ENCODE peak calls at places on chromosomes 4 and X, in seven cellular contexts. O is lower leg skin; T is hepatocyte; R is CD4-positive, alpha-beta T cell; H is cardiac fibroblast; G is heart right ventricle; N is GM23338. Y is an unnamed sample.

GRCh38 chrX:15911729-15912550 is 57.3 kb upstream of the AP1S2 start:
- DNase-seq in H (peak; percentile 11), R (no peak), T (no peak), O (no peak), G (no peak), N (no peak), Y (no peak)

GRCh38 chr4:182245541-182246245 is 2.5 kb downstream of the TENM3 start:
- DNase-seq in H (peak; percentile 32), O (peak; percentile 56), T (peak; percentile 32), R (no peak), G (no peak), N (no peak), Y (no peak)

GRCh38 chr4:181968371-181968770 is 274.8 kb upstream of the TENM3 start:
- DNase-seq in O (no peak), N (no peak), H (peak; percentile 40), G (no peak), T (no peak), R (no peak), Y (peak; percentile 78)

GRCh38 chrX:24996096-24996709 is 19.6 kb downstream of the ARX start:
- DNase-seq in T (no peak), R (no peak), N (no peak), G (no peak), O (no peak), H (no peak), Y (no peak)

GRCh38 chr4:14862881-14863280 is 139.4 kb upstream of the CPEB2 start:
- DNase-seq in O (no peak), G (peak; percentile 35), N (peak; percentile 36), R (no peak), T (no peak), H (no peak), Y (no peak)

GRCh38 chr4:186500721-186501304 is 54.6 kb downstream of the MTNR1A start:
- DNase-seq in N (peak; percentile 9), O (no peak), H (peak; percentile 3), T (no peak), R (no peak), G (no peak), Y (no peak)

GRCh38 chrX:21975827-21976226 is 35.3 kb downstream of the SMS start:
- DNase-seq in H (peak; percentile 75), R (no peak), N (peak; percentile 17), T (peak; percentile 48), O (no peak), G (no peak), Y (peak; percentile 74)

GRCh38 chr4:184583738-184584502 is 65.3 kb downstream of the CASP3 start:
- DNase-seq in H (no peak), N (no peak), G (no peak), O (no peak), T (no peak), R (no peak), Y (no peak)

GRCh38 chrX:3175659-3176438 is 134.6 kb downstream of the ARSF start:
- DNase-seq in T (peak; percentile 27), N (no peak), O (no peak), H (peak; percentile 42), G (no peak), R (no peak), Y (peak; percentile 50)

GRCh38 chr4:1112821-1113182 is 562 bp downstream of the RNF212 start:
- DNase-seq in R (no peak), G (no peak), H (no peak), N (no peak), T (no peak), O (no peak), Y (no peak)

GRCh38 chr4:20698820-20699219 is 1.4 kb upstream of the PACRGL start:
- DNase-seq in G (no peak), O (no peak), N (no peak), H (no peak), R (no peak), T (no peak), Y (no peak)

GRCh38 chrX:116490091-116490490 is 27.3 kb upstream of the CT83 start:
- DNase-seq in O (no peak), T (no peak), N (no peak), H (peak; percentile 4), G (no peak), R (no peak), Y (no peak)
- TF ChIP-seq CTCF in O (no peak), T (peak; percentile 50), N (no peak), H (peak; percentile 12), G (peak; percentile 30), R (no peak), Y (peak; percentile 53)

DNA sequence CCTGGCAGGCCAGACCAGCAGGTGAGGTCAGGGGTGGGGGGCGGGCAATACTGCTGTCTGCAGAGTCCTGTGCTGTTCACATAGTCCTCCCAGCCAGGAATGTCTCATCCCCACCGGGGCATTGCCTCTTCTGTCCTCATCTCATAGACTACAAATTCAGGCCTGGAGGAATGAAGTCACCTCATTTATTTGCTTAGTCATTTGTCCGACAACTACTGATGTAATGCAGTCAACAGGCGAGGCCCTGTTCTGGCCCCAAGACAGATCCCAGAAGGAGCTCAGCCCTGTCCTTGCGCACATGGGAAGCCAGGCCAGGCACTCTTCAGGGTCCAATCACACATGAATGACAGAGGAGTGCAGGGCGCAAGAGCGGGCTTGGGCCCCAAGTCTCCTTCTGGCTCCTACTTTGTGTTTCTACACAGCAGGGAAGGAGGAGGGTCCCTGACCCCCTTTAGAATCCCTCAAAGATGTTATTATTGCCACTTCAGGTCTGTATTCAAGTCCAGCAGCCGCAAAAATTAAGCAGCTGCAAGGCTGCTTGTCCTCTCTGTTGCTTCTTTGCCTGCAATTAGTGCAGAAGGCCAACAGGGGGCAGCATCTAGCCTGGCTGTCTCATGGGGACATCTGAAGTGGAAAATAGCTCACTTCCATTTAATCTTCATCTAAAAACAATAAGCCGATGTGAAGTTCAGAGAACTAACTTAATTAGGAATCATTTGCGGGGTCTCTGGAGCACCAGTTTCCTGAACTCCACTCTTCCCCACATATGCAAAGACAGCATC is 15.2 kb upstream of the HMX1 start:
- DNase-seq in R (no peak), N (no peak), O (no peak), G (no peak), H (no peak), T (no peak), Y (no peak)
- TF ChIP-seq CTCF in R (no peak), N (peak; percentile 68), O (no peak), G (no peak), H (peak; percentile 28), T (no peak), Y (peak; percentile 72)

GRCh38 chrX:53239474-53239873 is 14.5 kb upstream of the KDM5C start:
- DNase-seq in N (peak; percentile 20), H (peak; percentile 2), O (no peak), G (no peak), R (no peak), T (no peak), Y (no peak)
- TF ChIP-seq CTCF in N (peak; percentile 44), H (no peak), O (no peak), G (no peak), R (peak; percentile 39), T (no peak), Y (peak; percentile 21)

DNA sequence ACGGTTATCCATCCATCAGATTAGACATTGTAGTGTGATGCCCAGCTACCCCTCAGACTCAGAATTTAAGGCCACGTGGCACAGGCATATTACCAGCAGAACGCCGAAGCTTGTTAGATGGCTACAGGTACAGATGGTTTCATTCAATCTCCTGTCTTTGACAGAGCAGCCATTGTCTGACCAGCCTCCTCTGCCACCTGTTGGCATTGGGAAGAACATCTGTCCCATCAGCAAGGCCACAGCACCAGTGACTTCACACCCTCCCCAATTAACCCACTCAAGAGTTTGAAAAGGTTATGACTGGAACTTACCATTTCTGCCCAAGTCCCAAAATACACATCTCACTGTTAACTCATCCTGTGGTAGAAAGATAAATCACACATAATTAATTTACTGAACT is 22.0 kb upstream of the PHKA2 start:
- DNase-seq in T (no peak), O (no peak), R (no peak), G (no peak), N (no peak), H (no peak), Y (no peak)
- TF ChIP-seq CTCF in T (no peak), O (no peak), R (no peak), G (no peak), N (peak; percentile 30), H (no peak), Y (peak; percentile 11)